ENCODE peak calls at places on chromosome 4, in five cellular contexts. I is left ventricle myocardium inferior, C is aorta, F is lower lobe of right lung, E is GM12878. Y is an unnamed sample. For H3K4me1, the result is how much of the 10 kb centered on the place peaks cover.

GRCh38 chr4:23337292-23337691 is 552.6 kb downstream of the PPARGC1A start:
- DNase-seq in E (no peak), F (no peak), I (no peak), C (no peak), Y (no peak)

GRCh38 chr4:6909970-6910339 is 329 bp downstream of the TBC1D14 start:
- DNase-seq in I (peak), F (peak), C (no peak), E (no peak), Y (peak)

GRCh38 chr4:69782651-69783310 is 22.4 kb upstream of the SULT1B1 start:
- DNase-seq in E (no peak), F (no peak), C (no peak), I (no peak), Y (no peak)

GRCh38 chr4:137474711-137475301 is 57.5 kb downstream of the PCDH18 start:
- DNase-seq in C (no peak), F (no peak), I (no peak), E (no peak), Y (no peak)

GRCh38 chr4:156230151-156230550 is 276.5 kb upstream of the CTSO start:
- DNase-seq in C (no peak), F (no peak), I (no peak), E (no peak), Y (no peak)

GRCh38 chr4:74665346-74665745 is 129.0 kb downstream of the BTC start:
- DNase-seq in F (no peak), E (no peak), C (no peak), I (no peak), Y (no peak)

GRCh38 chr4:71222661-71223060 is 116.2 kb upstream of the SLC4A4 start:
- DNase-seq in E (no peak), C (no peak), I (no peak), F (no peak), Y (no peak)

GRCh38 chr4:125317526-125317880 is 2.7 kb downstream of the FAT4 start:
- DNase-seq in I (peak), F (peak), C (peak), E (no peak), Y (peak)

GRCh38 chr4:88981571-88981970 is 75.4 kb downstream of the FAM13A start:
- DNase-seq in C (no peak), E (no peak), I (no peak), F (no peak), Y (no peak)

GRCh38 chr4:137394000-137394399 is 138.3 kb downstream of the PCDH18 start:
- DNase-seq in I (no peak), E (no peak), F (no peak), C (no peak), Y (no peak)

GRCh38 chr4:122890142-122890769 is 32.1 kb downstream of the NUDT6 start:
- DNase-seq in F (no peak), C (no peak), E (no peak), I (no peak), Y (no peak)

GRCh38 chr4:32425243-32425642 is 1705.1 kb downstream of the PCDH7 start:
- DNase-seq in I (no peak), C (no peak), E (no peak), F (no peak), Y (no peak)

GRCh38 chr4:3037957-3038451 is 36.3 kb downstream of the HTT-AS start:
- DNase-seq in I (peak), E (no peak), F (peak), C (no peak), Y (peak)

GRCh38 chr4:115090483-115091075 is 22.8 kb downstream of the NDST4 start:
- DNase-seq in F (no peak), C (no peak), E (no peak), I (no peak), Y (no peak)

GRCh38 chr4:151887151-151887815 is 126.5 kb upstream of the GATB start:
- DNase-seq in F (no peak), E (peak), I (no peak), C (no peak), Y (no peak)

GRCh38 chr4:56330691-56331090 is 56.6 kb downstream of the AASDH start:
- DNase-seq in I (no peak), F (no peak), C (no peak), E (no peak), Y (no peak)

GRCh38 chr4:101527186-101527585 is 179.9 kb upstream of the PPP3CA start:
- DNase-seq in C (no peak), E (peak), F (no peak), I (no peak), Y (no peak)

GRCh38 chr4:10552591-10553280 is 95.5 kb upstream of the ZNF518B start:
- DNase-seq in I (no peak), F (no peak), E (no peak), C (no peak), Y (no peak)

GRCh38 chr4:174873931-174874330 is 44.2 kb upstream of the ADAM29 start:
- DNase-seq in C (no peak), F (no peak), E (peak), I (no peak), Y (no peak)

GRCh38 chr4:172011196-172011595 is 198.0 kb downstream of the GALNTL6 start:
- DNase-seq in E (no peak), C (no peak), I (no peak), F (no peak), Y (no peak)

GRCh38 chr4:183873389-183874185 is 31.5 kb upstream of the STOX2 start:
- DNase-seq in I (no peak), E (no peak), F (no peak), C (no peak), Y (no peak)

GRCh38 chr4:950136-951020 is 18.1 kb downstream of the TMEM175 start:
- DNase-seq in C (peak), E (no peak), I (no peak), F (no peak), Y (peak)

GRCh38 chr4:147578057-147578476 is 39.1 kb upstream of the TMEM184C start:
- DNase-seq in F (no peak), E (no peak), I (no peak), C (peak), Y (no peak)

GRCh38 chr4:158996669-158997074 is 106.2 kb upstream of the RAPGEF2 start:
- DNase-seq in C (no peak), E (no peak), I (no peak), F (no peak), Y (no peak)

GRCh38 chr4:186829740-186830449 is 106.2 kb upstream of the FAT1 start:
- DNase-seq in E (no peak), I (no peak), C (no peak), F (no peak), Y (no peak)

GRCh38 chr4:161336016-161336415 is 827.8 kb downstream of the FSTL5 start:
- DNase-seq in I (no peak), F (no peak), E (no peak), C (no peak), Y (peak)

GRCh38 chr4:182141046-182141445 is 102.2 kb upstream of the TENM3 start:
- DNase-seq in E (no peak), C (no peak), I (no peak), F (no peak), Y (no peak)

GRCh38 chr4:122758033-122758432 is 25.5 kb downstream of the BBS12 start:
- DNase-seq in E (no peak), I (no peak), F (no peak), C (no peak), Y (no peak)

GRCh38 chr4:173934201-173934600 is 349.3 kb downstream of the FBXO8 start:
- DNase-seq in C (no peak), I (no peak), E (no peak), F (no peak), Y (no peak)

GRCh38 chr4:20889901-20890300 is 189.6 kb downstream of the PACRGL start:
- DNase-seq in E (no peak), F (no peak), C (no peak), I (no peak), Y (no peak)

GRCh38 chr4:1451752-1452122 is 45.5 kb upstream of the NKX1-1 start:
- DNase-seq in E (no peak), I (no peak), F (no peak), C (no peak), Y (no peak)

GRCh38 chr4:108111781-108112180 is 57.0 kb downstream of the LEF1 start:
- DNase-seq in E (no peak), C (no peak), F (no peak), I (no peak), Y (no peak)

GRCh38 chr4:108107729-108108382 is 60.9 kb downstream of the LEF1 start:
- DNase-seq in F (no peak), C (no peak), E (no peak), I (no peak), Y (no peak)

GRCh38 chr4:108110450-108110849 is 58.3 kb downstream of the LEF1 start:
- DNase-seq in F (no peak), E (no peak), I (no peak), C (no peak), Y (no peak)

GRCh38 chr4:108109111-108109510 is 59.6 kb downstream of the LEF1 start:
- DNase-seq in C (no peak), E (no peak), F (no peak), I (no peak), Y (no peak)

GRCh38 chr4:108109997-108110416 is 58.7 kb downstream of the LEF1 start:
- DNase-seq in C (no peak), E (peak), F (no peak), I (no peak), Y (no peak)
- H3K4me1 ChIP-seq in C (under half), E (under half), F (under half), I (under half), Y (under half)

GRCh38 chr4:38815879-38816782 is 11.5 kb upstream of the TLR1 start:
- DNase-seq in C (no peak), E (peak), I (no peak), F (no peak), Y (no peak)
- H3K4me3 ChIP-seq in C (no peak), E (no peak), I (no peak), F (no peak), Y (no peak)

DNA sequence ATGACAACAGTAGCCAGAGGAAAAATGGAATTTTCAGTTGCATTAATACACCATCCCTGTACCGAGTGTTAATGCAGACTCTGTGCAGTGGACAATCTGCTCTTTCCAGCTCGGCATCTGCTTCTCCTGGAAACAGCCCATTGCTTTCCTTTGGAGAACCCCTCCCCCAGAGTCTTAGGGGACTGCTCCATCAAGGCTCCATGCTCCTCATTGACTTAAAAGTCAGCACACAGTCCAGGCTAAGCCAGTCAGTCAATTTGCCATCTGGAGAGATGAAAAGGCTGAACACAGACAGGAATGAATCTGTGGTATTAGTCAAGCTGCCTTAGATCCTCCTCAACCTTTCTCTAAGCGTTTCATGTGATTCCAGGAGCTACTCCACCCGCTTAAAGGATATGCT is 20.3 kb downstream of the ATP8A1 start:
- DNase-seq in E (no peak), I (no peak), C (no peak), F (no peak), Y (no peak)
- H3K4me1 ChIP-seq in E (half or more), I (half or more), C (under half), F (under half), Y (under half)

GRCh38 chr4:40890764-40891163 is 141.0 kb downstream of the NSUN7 start:
- DNase-seq in C (no peak), E (no peak), I (no peak), F (no peak), Y (no peak)

GRCh38 chr4:40888916-40889315 is 139.2 kb downstream of the NSUN7 start:
- DNase-seq in I (no peak), F (no peak), E (no peak), C (no peak), Y (no peak)

GRCh38 chr4:40890199-40890598 is 140.4 kb downstream of the NSUN7 start:
- DNase-seq in F (no peak), I (no peak), C (no peak), E (no peak), Y (no peak)

GRCh38 chr4:40886931-40887330 is 137.2 kb downstream of the NSUN7 start:
- DNase-seq in I (no peak), F (no peak), C (no peak), E (no peak), Y (no peak)

GRCh38 chr4:40887690-40888089 is 137.9 kb downstream of the NSUN7 start:
- DNase-seq in C (no peak), I (no peak), E (no peak), F (no peak), Y (no peak)
- H3K4me3 ChIP-seq in C (no peak), I (no peak), E (no peak), F (no peak), Y (no peak)

DNA sequence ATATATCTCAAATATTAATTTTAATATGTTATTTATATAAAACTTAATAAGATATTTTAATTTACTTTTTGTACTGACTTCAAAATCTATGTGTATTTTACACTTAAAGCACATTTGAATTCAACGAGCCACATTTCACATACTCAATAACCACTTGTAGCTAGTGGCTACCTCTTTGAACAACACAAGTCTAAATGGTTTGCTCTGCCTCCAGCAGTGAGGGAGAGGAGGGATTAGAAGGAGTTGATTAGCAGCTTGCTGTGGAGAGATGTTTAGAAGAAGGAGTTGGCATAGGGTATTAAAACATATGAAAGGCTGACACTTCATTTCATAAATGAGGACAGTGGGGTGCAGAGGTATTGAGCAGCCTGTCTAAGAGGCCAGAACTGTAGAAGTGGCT is 124.0 kb downstream of the ARHGAP24 start:
- DNase-seq in F (no peak), E (no peak), C (no peak), I (no peak), Y (no peak)
- H3K4me1 ChIP-seq in F (under half), E (under half), C (under half), I (under half), Y (under half)

Y was measured in right cardiac atrium.